ENCODE peak calls at places on chromosomes 12 and 14, in seven cellular contexts. One of them, this sample, is unnamed.

GRCh38 chr12:119578112-119578511 is 15.5 kb upstream of the TMEM233 start:
- DNase-seq in HCT116: peak
- DNase-seq in Panc1: no peak
- DNase-seq in endothelial cell of umbilical vein: no peak
- DNase-seq in stomach: no peak
- DNase-seq in HepG2: no peak
- DNase-seq in HL-60: no peak
- DNase-seq in this sample: no peak

GRCh38 chr12:58933068-58933681 is 12.9 kb upstream of the LRIG3 start:
- DNase-seq in HCT116: no peak
- DNase-seq in Panc1: no peak
- DNase-seq in endothelial cell of umbilical vein: no peak
- DNase-seq in stomach: no peak
- DNase-seq in HepG2: no peak
- DNase-seq in HL-60: no peak
- DNase-seq in this sample: no peak

GRCh38 chr12:69988601-69989194 is 163.7 kb downstream of the MYRFL start:
- DNase-seq in HCT116: no peak
- DNase-seq in Panc1: no peak
- DNase-seq in endothelial cell of umbilical vein: peak
- DNase-seq in stomach: no peak
- DNase-seq in HepG2: no peak
- DNase-seq in HL-60: no peak
- DNase-seq in this sample: no peak

GRCh38 chr12:53964315-53964713 is 8.6 kb upstream of the HOXC11 start:
- DNase-seq in HCT116: no peak
- DNase-seq in Panc1: no peak
- DNase-seq in endothelial cell of umbilical vein: no peak
- DNase-seq in stomach: no peak
- DNase-seq in HepG2: no peak
- DNase-seq in HL-60: no peak
- DNase-seq in this sample: no peak

GRCh38 chr12:98456583-98457573 is 58.5 kb upstream of the TMPO start:
- DNase-seq in HCT116: no peak
- DNase-seq in Panc1: no peak
- DNase-seq in endothelial cell of umbilical vein: peak
- DNase-seq in stomach: peak
- DNase-seq in HepG2: no peak
- DNase-seq in HL-60: peak
- DNase-seq in this sample: no peak

GRCh38 chr12:39628836-39629235 is 9.2 kb upstream of the ABCD2 start:
- DNase-seq in HCT116: no peak
- DNase-seq in Panc1: no peak
- DNase-seq in endothelial cell of umbilical vein: no peak
- DNase-seq in stomach: no peak
- DNase-seq in HepG2: no peak
- DNase-seq in HL-60: no peak
- DNase-seq in this sample: no peak

GRCh38 chr12:109252799-109253198 is 56.3 kb downstream of the FOXN4 start:
- DNase-seq in HCT116: no peak
- DNase-seq in Panc1: no peak
- DNase-seq in endothelial cell of umbilical vein: no peak
- DNase-seq in stomach: no peak
- DNase-seq in HepG2: no peak
- DNase-seq in HL-60: no peak
- DNase-seq in this sample: no peak

GRCh38 chr12:103852498-103852992 is 11.5 kb upstream of the NT5DC3 start:
- DNase-seq in HCT116: no peak
- DNase-seq in Panc1: no peak
- DNase-seq in endothelial cell of umbilical vein: no peak
- DNase-seq in stomach: no peak
- DNase-seq in HepG2: peak
- DNase-seq in HL-60: no peak
- DNase-seq in this sample: no peak

GRCh38 chr12:125220404-125221273 is 155.4 kb downstream of the AACS start:
- DNase-seq in HCT116: no peak
- DNase-seq in Panc1: no peak
- DNase-seq in endothelial cell of umbilical vein: no peak
- DNase-seq in stomach: peak
- DNase-seq in HepG2: no peak
- DNase-seq in HL-60: no peak
- DNase-seq in this sample: no peak

GRCh38 chr12:111775205-111776193 is 8.8 kb downstream of the ALDH2 start:
- DNase-seq in HCT116: no peak
- DNase-seq in Panc1: no peak
- DNase-seq in endothelial cell of umbilical vein: peak
- DNase-seq in stomach: peak
- DNase-seq in HepG2: peak
- DNase-seq in HL-60: peak
- DNase-seq in this sample: peak

GRCh38 chr14:31083781-31084180 is 57.6 kb upstream of the STRN3 start:
- DNase-seq in HCT116: no peak
- DNase-seq in Panc1: no peak
- DNase-seq in endothelial cell of umbilical vein: no peak
- DNase-seq in stomach: no peak
- DNase-seq in HepG2: no peak
- DNase-seq in HL-60: no peak
- DNase-seq in this sample: no peak

GRCh38 chr12:53145383-53145782 is 35.1 kb upstream of the ZNF740 start:
- DNase-seq in HCT116: no peak
- DNase-seq in Panc1: no peak
- DNase-seq in endothelial cell of umbilical vein: no peak
- DNase-seq in stomach: no peak
- DNase-seq in HepG2: peak
- DNase-seq in HL-60: no peak
- DNase-seq in this sample: no peak

GRCh38 chr14:32507029-32507984 is 178.2 kb downstream of the AKAP6 start:
- DNase-seq in HCT116: peak
- DNase-seq in Panc1: no peak
- DNase-seq in endothelial cell of umbilical vein: no peak
- DNase-seq in stomach: no peak
- DNase-seq in HepG2: no peak
- DNase-seq in HL-60: no peak
- DNase-seq in this sample: no peak
- TF ChIP-seq POLR2AphosphoS5 in HCT116: no peak
- TF ChIP-seq POLR2AphosphoS5 in Panc1: no peak
- TF ChIP-seq POLR2AphosphoS5 in endothelial cell of umbilical vein: no peak
- TF ChIP-seq POLR2AphosphoS5 in stomach: no peak
- TF ChIP-seq POLR2AphosphoS5 in HepG2: no peak
- TF ChIP-seq POLR2AphosphoS5 in HL-60: no peak
- TF ChIP-seq POLR2AphosphoS5 in this sample: no peak

GRCh38 chr14:101001311-101002069 is 98.0 kb upstream of the RTL1 start:
- DNase-seq in HCT116: no peak
- DNase-seq in Panc1: no peak
- DNase-seq in endothelial cell of umbilical vein: no peak
- DNase-seq in stomach: no peak
- DNase-seq in HepG2: no peak
- DNase-seq in HL-60: no peak
- DNase-seq in this sample: no peak
- TF ChIP-seq POLR2AphosphoS5 in HCT116: no peak
- TF ChIP-seq POLR2AphosphoS5 in Panc1: no peak
- TF ChIP-seq POLR2AphosphoS5 in endothelial cell of umbilical vein: no peak
- TF ChIP-seq POLR2AphosphoS5 in stomach: no peak
- TF ChIP-seq POLR2AphosphoS5 in HepG2: no peak
- TF ChIP-seq POLR2AphosphoS5 in HL-60: no peak
- TF ChIP-seq POLR2AphosphoS5 in this sample: no peak

DNA sequence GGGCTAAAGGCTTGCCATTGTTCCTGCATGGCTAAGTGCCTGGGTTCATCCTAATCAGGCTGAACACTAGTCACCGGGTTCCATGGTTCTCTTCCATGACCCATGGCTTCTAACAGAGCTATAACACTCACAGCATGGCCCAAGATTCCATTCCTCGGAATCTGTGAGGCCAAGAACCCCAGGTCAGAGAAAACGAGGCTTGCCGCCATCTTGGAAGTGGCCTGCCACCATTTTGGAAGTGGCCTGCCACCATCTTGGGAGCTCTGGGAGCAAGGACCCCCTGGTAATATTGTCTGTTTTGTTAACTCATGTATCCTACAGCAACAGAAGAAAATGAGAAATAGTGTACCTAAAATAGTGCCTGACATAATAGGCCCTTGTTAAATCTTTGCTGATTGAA is 92.7 kb downstream of the ADAMTS20 start:
- DNase-seq in HCT116: no peak
- DNase-seq in Panc1: no peak
- DNase-seq in endothelial cell of umbilical vein: no peak
- DNase-seq in stomach: no peak
- DNase-seq in HepG2: no peak
- DNase-seq in HL-60: no peak
- DNase-seq in this sample: no peak
- TF ChIP-seq POLR2AphosphoS5 in HCT116: no peak
- TF ChIP-seq POLR2AphosphoS5 in Panc1: no peak
- TF ChIP-seq POLR2AphosphoS5 in endothelial cell of umbilical vein: no peak
- TF ChIP-seq POLR2AphosphoS5 in stomach: no peak
- TF ChIP-seq POLR2AphosphoS5 in HepG2: no peak
- TF ChIP-seq POLR2AphosphoS5 in HL-60: no peak
- TF ChIP-seq POLR2AphosphoS5 in this sample: no peak

GRCh38 chr14:104082807-104083206 is 2.7 kb upstream of the ASPG start:
- DNase-seq in HCT116: no peak
- DNase-seq in Panc1: no peak
- DNase-seq in endothelial cell of umbilical vein: no peak
- DNase-seq in stomach: peak
- DNase-seq in HepG2: no peak
- DNase-seq in HL-60: no peak
- DNase-seq in this sample: peak
- TF ChIP-seq POLR2AphosphoS5 in HCT116: no peak
- TF ChIP-seq POLR2AphosphoS5 in Panc1: no peak
- TF ChIP-seq POLR2AphosphoS5 in endothelial cell of umbilical vein: no peak
- TF ChIP-seq POLR2AphosphoS5 in stomach: no peak
- TF ChIP-seq POLR2AphosphoS5 in HepG2: no peak
- TF ChIP-seq POLR2AphosphoS5 in HL-60: no peak
- TF ChIP-seq POLR2AphosphoS5 in this sample: no peak

GRCh38 chr14:44403194-44403593 is 103.9 kb downstream of the FSCB start:
- DNase-seq in HCT116: no peak
- DNase-seq in Panc1: no peak
- DNase-seq in endothelial cell of umbilical vein: no peak
- DNase-seq in stomach: no peak
- DNase-seq in HepG2: no peak
- DNase-seq in HL-60: no peak
- DNase-seq in this sample: no peak

GRCh38 chr14:44404021-44404420 is 103.1 kb downstream of the FSCB start:
- DNase-seq in HCT116: no peak
- DNase-seq in Panc1: no peak
- DNase-seq in endothelial cell of umbilical vein: no peak
- DNase-seq in stomach: no peak
- DNase-seq in HepG2: no peak
- DNase-seq in HL-60: no peak
- DNase-seq in this sample: no peak

GRCh38 chr14:44405350-44405619 is 101.8 kb downstream of the FSCB start:
- DNase-seq in HCT116: no peak
- DNase-seq in Panc1: no peak
- DNase-seq in endothelial cell of umbilical vein: no peak
- DNase-seq in stomach: no peak
- DNase-seq in HepG2: no peak
- DNase-seq in HL-60: no peak
- DNase-seq in this sample: no peak

GRCh38 chr14:44404599-44405349 is 102.3 kb downstream of the FSCB start:
- DNase-seq in HCT116: no peak
- DNase-seq in Panc1: no peak
- DNase-seq in endothelial cell of umbilical vein: no peak
- DNase-seq in stomach: no peak
- DNase-seq in HepG2: no peak
- DNase-seq in HL-60: no peak
- DNase-seq in this sample: no peak
- TF ChIP-seq POLR2AphosphoS5 in HCT116: no peak
- TF ChIP-seq POLR2AphosphoS5 in Panc1: no peak
- TF ChIP-seq POLR2AphosphoS5 in endothelial cell of umbilical vein: no peak
- TF ChIP-seq POLR2AphosphoS5 in stomach: no peak
- TF ChIP-seq POLR2AphosphoS5 in HepG2: no peak
- TF ChIP-seq POLR2AphosphoS5 in HL-60: no peak
- TF ChIP-seq POLR2AphosphoS5 in this sample: no peak

GRCh38 chr12:68537571-68537970 is 73.1 kb upstream of the RAP1B start:
- DNase-seq in HCT116: no peak
- DNase-seq in Panc1: no peak
- DNase-seq in endothelial cell of umbilical vein: no peak
- DNase-seq in stomach: no peak
- DNase-seq in HepG2: no peak
- DNase-seq in HL-60: no peak
- DNase-seq in this sample: no peak
- TF ChIP-seq POLR2AphosphoS5 in HCT116: no peak
- TF ChIP-seq POLR2AphosphoS5 in Panc1: no peak
- TF ChIP-seq POLR2AphosphoS5 in endothelial cell of umbilical vein: no peak
- TF ChIP-seq POLR2AphosphoS5 in stomach: no peak
- TF ChIP-seq POLR2AphosphoS5 in HepG2: no peak
- TF ChIP-seq POLR2AphosphoS5 in HL-60: no peak
- TF ChIP-seq POLR2AphosphoS5 in this sample: no peak

This sample was measured in suprapubic skin.